ENCODE peak calls at places on chromosomes 3 and 15, in nine cellular contexts. One of them, this sample, is unnamed.

GRCh38 chr15:85097706-85098105 is 116.0 kb downstream of the PDE8A start:
- DNase-seq in AG10803: no peak
- DNase-seq in left ventricle myocardium inferior: no peak
- DNase-seq in cardiac fibroblast: peak; percentile 43
- DNase-seq in spleen: no peak
- DNase-seq in uterus: no peak
- DNase-seq in coronary artery: no peak
- DNase-seq in endodermal cell: no peak
- DNase-seq in endothelial cell: no peak
- DNase-seq in this sample: no peak

GRCh38 chr3:43389388-43390254 is 103.3 kb downstream of the SNRK start:
- DNase-seq in AG10803: no peak
- DNase-seq in left ventricle myocardium inferior: no peak
- DNase-seq in cardiac fibroblast: peak; percentile 89
- DNase-seq in spleen: peak; percentile 89
- DNase-seq in uterus: no peak
- DNase-seq in coronary artery: no peak
- DNase-seq in endodermal cell: no peak
- DNase-seq in endothelial cell: peak; percentile 46
- DNase-seq in this sample: no peak

GRCh38 chr3:194572944-194573491 is 60.2 kb downstream of the TMEM44 start:
- DNase-seq in AG10803: peak; percentile 31
- DNase-seq in left ventricle myocardium inferior: no peak
- DNase-seq in cardiac fibroblast: peak; percentile 73
- DNase-seq in spleen: no peak
- DNase-seq in uterus: no peak
- DNase-seq in coronary artery: no peak
- DNase-seq in endodermal cell: no peak
- DNase-seq in endothelial cell: no peak
- DNase-seq in this sample: no peak

GRCh38 chr15:42359990-42360389 is 689 bp downstream of the CAPN3 start:
- DNase-seq in AG10803: no peak
- DNase-seq in left ventricle myocardium inferior: no peak
- DNase-seq in cardiac fibroblast: no peak
- DNase-seq in spleen: no peak
- DNase-seq in uterus: no peak
- DNase-seq in coronary artery: no peak
- DNase-seq in endodermal cell: no peak
- DNase-seq in endothelial cell: no peak
- DNase-seq in this sample: no peak

GRCh38 chr15:58066042-58066867 is 744 bp upstream of the ALDH1A2 start:
- DNase-seq in AG10803: peak; percentile 29
- DNase-seq in left ventricle myocardium inferior: peak; percentile 67
- DNase-seq in cardiac fibroblast: peak; percentile 65
- DNase-seq in spleen: peak; percentile 92
- DNase-seq in uterus: peak; percentile 84
- DNase-seq in coronary artery: peak; percentile 75
- DNase-seq in endodermal cell: peak; percentile 90
- DNase-seq in endothelial cell: peak; percentile 90
- DNase-seq in this sample: peak; percentile 69

GRCh38 chr3:160956785-160957184 is 148.4 kb downstream of the B3GALNT1 start:
- DNase-seq in AG10803: peak; percentile 24
- DNase-seq in left ventricle myocardium inferior: no peak
- DNase-seq in cardiac fibroblast: peak; percentile 49
- DNase-seq in spleen: no peak
- DNase-seq in uterus: no peak
- DNase-seq in coronary artery: no peak
- DNase-seq in endodermal cell: no peak
- DNase-seq in endothelial cell: no peak
- DNase-seq in this sample: no peak

GRCh38 chr3:151460774-151461450 is at the start of gene IGSF10:
- DNase-seq in AG10803: no peak
- DNase-seq in left ventricle myocardium inferior: peak; percentile 20
- DNase-seq in cardiac fibroblast: peak; percentile 41
- DNase-seq in spleen: peak; percentile 75
- DNase-seq in uterus: no peak
- DNase-seq in coronary artery: no peak
- DNase-seq in endodermal cell: peak; percentile 84
- DNase-seq in endothelial cell: peak; percentile 34
- DNase-seq in this sample: peak; percentile 14

GRCh38 chr15:37252530-37252929 is 152.2 kb upstream of the MEIS2 start:
- DNase-seq in AG10803: no peak
- DNase-seq in left ventricle myocardium inferior: no peak
- DNase-seq in cardiac fibroblast: no peak
- DNase-seq in spleen: no peak
- DNase-seq in uterus: no peak
- DNase-seq in coronary artery: no peak
- DNase-seq in endodermal cell: peak; percentile 43
- DNase-seq in endothelial cell: no peak
- DNase-seq in this sample: no peak

GRCh38 chr15:91627473-91628309 is 225.8 kb upstream of the SLCO3A1 start:
- DNase-seq in AG10803: peak; percentile 59
- DNase-seq in left ventricle myocardium inferior: peak; percentile 67
- DNase-seq in cardiac fibroblast: peak; percentile 8
- DNase-seq in spleen: no peak
- DNase-seq in uterus: no peak
- DNase-seq in coronary artery: no peak
- DNase-seq in endodermal cell: no peak
- DNase-seq in endothelial cell: no peak
- DNase-seq in this sample: no peak

GRCh38 chr3:14496351-14496750 is 43.8 kb downstream of the GRIP2 start:
- DNase-seq in AG10803: no peak
- DNase-seq in left ventricle myocardium inferior: no peak
- DNase-seq in cardiac fibroblast: no peak
- DNase-seq in spleen: peak; percentile 71
- DNase-seq in uterus: no peak
- DNase-seq in coronary artery: no peak
- DNase-seq in endodermal cell: no peak
- DNase-seq in endothelial cell: no peak
- DNase-seq in this sample: no peak

GRCh38 chr3:162743091-162743490 is 1246.5 kb downstream of the OTOL1 start:
- DNase-seq in AG10803: no peak
- DNase-seq in left ventricle myocardium inferior: no peak
- DNase-seq in cardiac fibroblast: no peak
- DNase-seq in spleen: no peak
- DNase-seq in uterus: no peak
- DNase-seq in coronary artery: no peak
- DNase-seq in endodermal cell: no peak
- DNase-seq in endothelial cell: no peak
- DNase-seq in this sample: no peak

GRCh38 chr3:120432105-120432860 is 18.5 kb downstream of the FSTL1 start:
- DNase-seq in AG10803: peak; percentile 94
- DNase-seq in left ventricle myocardium inferior: no peak
- DNase-seq in cardiac fibroblast: peak; percentile 97
- DNase-seq in spleen: no peak
- DNase-seq in uterus: no peak
- DNase-seq in coronary artery: peak; percentile 75
- DNase-seq in endodermal cell: peak; percentile 81
- DNase-seq in endothelial cell: no peak
- DNase-seq in this sample: no peak

GRCh38 chr3:194270627-194271458 is 80.3 kb downstream of the CPN2 start:
- DNase-seq in AG10803: peak; percentile 54
- DNase-seq in left ventricle myocardium inferior: peak; percentile 89
- DNase-seq in cardiac fibroblast: peak; percentile 86
- DNase-seq in spleen: peak; percentile 90
- DNase-seq in uterus: peak; percentile 69
- DNase-seq in coronary artery: peak; percentile 92
- DNase-seq in endodermal cell: peak; percentile 70
- DNase-seq in endothelial cell: no peak
- DNase-seq in this sample: peak; percentile 63

GRCh38 chr3:53223025-53223424 is 32.8 kb downstream of the TKT start:
- DNase-seq in AG10803: no peak
- DNase-seq in left ventricle myocardium inferior: no peak
- DNase-seq in cardiac fibroblast: no peak
- DNase-seq in spleen: peak; percentile 77
- DNase-seq in uterus: no peak
- DNase-seq in coronary artery: no peak
- DNase-seq in endodermal cell: peak; percentile 51
- DNase-seq in endothelial cell: no peak
- DNase-seq in this sample: no peak

GRCh38 chr3:32155117-32155516 is 48.7 kb downstream of the GPD1L start:
- DNase-seq in AG10803: no peak
- DNase-seq in left ventricle myocardium inferior: no peak
- DNase-seq in cardiac fibroblast: no peak
- DNase-seq in spleen: no peak
- DNase-seq in uterus: no peak
- DNase-seq in coronary artery: no peak
- DNase-seq in endodermal cell: no peak
- DNase-seq in endothelial cell: no peak
- DNase-seq in this sample: no peak

GRCh38 chr15:51398676-51399075 is 57.2 kb downstream of the GLDN start:
- DNase-seq in AG10803: no peak
- DNase-seq in left ventricle myocardium inferior: no peak
- DNase-seq in cardiac fibroblast: no peak
- DNase-seq in spleen: no peak
- DNase-seq in uterus: no peak
- DNase-seq in coronary artery: no peak
- DNase-seq in endodermal cell: no peak
- DNase-seq in endothelial cell: no peak
- DNase-seq in this sample: no peak

GRCh38 chr3:47163990-47164848 is at the start of gene SETD2:
- DNase-seq in AG10803: peak; percentile 94
- DNase-seq in left ventricle myocardium inferior: peak; percentile 96
- DNase-seq in cardiac fibroblast: peak; percentile 95
- DNase-seq in spleen: peak; percentile 98
- DNase-seq in uterus: peak; percentile 93
- DNase-seq in coronary artery: peak; percentile 95
- DNase-seq in endodermal cell: peak; percentile 97
- DNase-seq in endothelial cell: peak; percentile 87
- DNase-seq in this sample: peak; percentile 84
- TF ChIP-seq CTCF in AG10803: peak; percentile 15
- TF ChIP-seq CTCF in left ventricle myocardium inferior: peak; percentile 53
- TF ChIP-seq CTCF in cardiac fibroblast: peak; percentile 16
- TF ChIP-seq CTCF in spleen: peak; percentile 52
- TF ChIP-seq CTCF in uterus: peak; percentile 5
- TF ChIP-seq CTCF in coronary artery: no peak
- TF ChIP-seq CTCF in endodermal cell: peak; percentile 60
- TF ChIP-seq CTCF in endothelial cell: no peak
- TF ChIP-seq CTCF in this sample: peak; percentile 54

GRCh38 chr3:123941150-123941941 is 19.7 kb downstream of the CCDC14 start:
- DNase-seq in AG10803: peak; percentile 44
- DNase-seq in left ventricle myocardium inferior: no peak
- DNase-seq in cardiac fibroblast: peak; percentile 24
- DNase-seq in spleen: no peak
- DNase-seq in uterus: no peak
- DNase-seq in coronary artery: no peak
- DNase-seq in endodermal cell: no peak
- DNase-seq in endothelial cell: no peak
- DNase-seq in this sample: no peak
- TF ChIP-seq CTCF in AG10803: peak; percentile 59
- TF ChIP-seq CTCF in left ventricle myocardium inferior: peak; percentile 18
- TF ChIP-seq CTCF in cardiac fibroblast: no peak
- TF ChIP-seq CTCF in spleen: peak; percentile 7
- TF ChIP-seq CTCF in uterus: no peak
- TF ChIP-seq CTCF in coronary artery: no peak
- TF ChIP-seq CTCF in endodermal cell: no peak
- TF ChIP-seq CTCF in endothelial cell: no peak
- TF ChIP-seq CTCF in this sample: no peak

DNA sequence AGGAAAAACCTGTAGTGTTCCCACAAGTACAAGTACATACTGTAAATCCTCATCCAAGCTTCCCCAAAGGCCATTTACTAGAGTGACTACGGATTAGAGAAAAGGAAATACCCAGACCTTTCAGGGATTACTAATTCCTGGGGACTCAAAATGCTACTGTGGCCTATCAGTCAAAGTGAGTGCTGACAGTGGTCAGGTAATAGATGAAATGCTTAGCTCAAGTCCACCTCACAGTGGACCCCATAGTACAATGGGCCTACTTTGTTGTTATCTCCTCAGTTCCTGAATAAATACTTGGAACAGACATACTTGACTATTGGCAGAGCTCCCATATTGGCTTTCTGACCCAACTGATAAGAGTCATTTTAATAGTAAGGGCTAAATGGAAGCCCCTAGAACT is 61.7 kb downstream of the MAP4 start:
- DNase-seq in AG10803: no peak
- DNase-seq in left ventricle myocardium inferior: no peak
- DNase-seq in cardiac fibroblast: peak; percentile 41
- DNase-seq in spleen: no peak
- DNase-seq in uterus: no peak
- DNase-seq in coronary artery: no peak
- DNase-seq in endodermal cell: no peak
- DNase-seq in endothelial cell: no peak
- DNase-seq in this sample: no peak
- TF ChIP-seq CTCF in AG10803: no peak
- TF ChIP-seq CTCF in left ventricle myocardium inferior: no peak
- TF ChIP-seq CTCF in cardiac fibroblast: no peak
- TF ChIP-seq CTCF in spleen: no peak
- TF ChIP-seq CTCF in uterus: no peak
- TF ChIP-seq CTCF in coronary artery: no peak
- TF ChIP-seq CTCF in endodermal cell: no peak
- TF ChIP-seq CTCF in endothelial cell: no peak
- TF ChIP-seq CTCF in this sample: no peak

DNA sequence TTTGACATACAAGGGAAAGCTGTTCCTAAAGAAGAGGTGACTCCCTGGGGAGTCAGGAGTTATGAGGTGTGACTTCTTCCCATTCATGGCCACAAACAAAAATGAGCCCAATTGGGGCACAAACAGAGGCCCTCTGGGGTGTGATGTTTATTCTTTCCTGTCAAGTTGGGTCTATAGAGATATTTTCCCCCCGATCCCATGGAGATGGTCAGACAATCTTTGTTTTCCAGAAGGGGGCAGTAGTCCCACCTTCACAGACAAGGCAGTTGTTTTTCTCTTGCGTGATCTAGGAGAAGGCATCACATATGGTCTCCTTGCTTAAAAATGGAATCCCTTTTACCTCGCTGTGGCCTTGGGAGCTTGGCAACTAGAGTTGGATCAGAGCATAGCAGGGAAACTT is 110.3 kb downstream of the MFSD1 start:
- DNase-seq in AG10803: no peak
- DNase-seq in left ventricle myocardium inferior: no peak
- DNase-seq in cardiac fibroblast: no peak
- DNase-seq in spleen: no peak
- DNase-seq in uterus: no peak
- DNase-seq in coronary artery: no peak
- DNase-seq in endodermal cell: peak; percentile 58
- DNase-seq in endothelial cell: no peak
- DNase-seq in this sample: no peak
- TF ChIP-seq CTCF in AG10803: no peak
- TF ChIP-seq CTCF in left ventricle myocardium inferior: no peak
- TF ChIP-seq CTCF in cardiac fibroblast: peak; percentile 13
- TF ChIP-seq CTCF in spleen: no peak
- TF ChIP-seq CTCF in uterus: no peak
- TF ChIP-seq CTCF in coronary artery: no peak
- TF ChIP-seq CTCF in endodermal cell: peak; percentile 76
- TF ChIP-seq CTCF in endothelial cell: peak; percentile 49
- TF ChIP-seq CTCF in this sample: peak; percentile 14

GRCh38 chr3:34619990-34620389 is 821.6 kb downstream of the PDCD6IP start:
- DNase-seq in AG10803: no peak
- DNase-seq in left ventricle myocardium inferior: no peak
- DNase-seq in cardiac fibroblast: no peak
- DNase-seq in spleen: no peak
- DNase-seq in uterus: no peak
- DNase-seq in coronary artery: no peak
- DNase-seq in endodermal cell: peak; percentile 56
- DNase-seq in endothelial cell: no peak
- DNase-seq in this sample: no peak
- TF ChIP-seq CTCF in AG10803: no peak
- TF ChIP-seq CTCF in left ventricle myocardium inferior: no peak
- TF ChIP-seq CTCF in cardiac fibroblast: no peak
- TF ChIP-seq CTCF in spleen: no peak
- TF ChIP-seq CTCF in uterus: no peak
- TF ChIP-seq CTCF in coronary artery: no peak
- TF ChIP-seq CTCF in endodermal cell: peak; percentile 54
- TF ChIP-seq CTCF in endothelial cell: no peak
- TF ChIP-seq CTCF in this sample: no peak

GRCh38 chr3:127749787-127750225 is 72.5 kb downstream of the MGLL start:
- DNase-seq in AG10803: no peak
- DNase-seq in left ventricle myocardium inferior: no peak
- DNase-seq in cardiac fibroblast: no peak
- DNase-seq in spleen: peak; percentile 47
- DNase-seq in uterus: no peak
- DNase-seq in coronary artery: no peak
- DNase-seq in endodermal cell: no peak
- DNase-seq in endothelial cell: no peak
- DNase-seq in this sample: no peak
- TF ChIP-seq CTCF in AG10803: peak; percentile 10
- TF ChIP-seq CTCF in left ventricle myocardium inferior: peak; percentile 33
- TF ChIP-seq CTCF in cardiac fibroblast: no peak
- TF ChIP-seq CTCF in spleen: peak; percentile 7
- TF ChIP-seq CTCF in uterus: no peak
- TF ChIP-seq CTCF in coronary artery: no peak
- TF ChIP-seq CTCF in endodermal cell: peak; percentile 60
- TF ChIP-seq CTCF in endothelial cell: no peak
- TF ChIP-seq CTCF in this sample: no peak